ENCODE peak calls at places on chromosomes 7 and 10, in five cellular contexts. S is HepG2, E is HEK293T, Y is NT2/D1, I is GM12878. X is an unnamed sample.

GRCh38 chr10:68106656-68107055 is 2.6 kb upstream of the MYPN start:
- DNase-seq in S (no peak), E (no peak), Y (no peak), I (no peak), X (no peak)

GRCh38 chr10:77156406-77156879 is 481.2 kb downstream of the KCNMA1 start:
- DNase-seq in S (no peak), E (no peak), Y (no peak), I (no peak), X (no peak)

GRCh38 chr7:137825489-137825888 is 21.3 kb downstream of the DGKI start:
- DNase-seq in S (no peak), E (no peak), Y (no peak), I (no peak), X (no peak)

GRCh38 chr10:124248646-124249045 is 155.2 kb upstream of the CHST15 start:
- DNase-seq in S (no peak), E (no peak), Y (no peak), I (no peak), X (no peak)

GRCh38 chr7:47962262-47962661 is 14.0 kb upstream of the PKD1L1 start:
- DNase-seq in S (no peak), E (no peak), Y (no peak), I (no peak), X (no peak)

GRCh38 chr10:23024002-23024401 is 71.4 kb upstream of the MSRB2 start:
- DNase-seq in S (no peak), E (no peak), Y (no peak), I (no peak), X (no peak)

GRCh38 chr7:2355079-2356008 is 717 bp downstream of the EIF3B start:
- DNase-seq in S (no peak), E (no peak), Y (no peak), I (no peak), X (peak)

GRCh38 chr7:47670738-47671137 is 88.8 kb upstream of the TNS3 start:
- DNase-seq in S (no peak), E (no peak), Y (no peak), I (peak), X (no peak)

GRCh38 chr7:115558186-115558585 is 472.4 kb downstream of the TFEC start:
- DNase-seq in S (no peak), E (no peak), Y (no peak), I (no peak), X (no peak)

GRCh38 chr10:124522903-124523260 is 61.3 kb downstream of the LHPP start:
- DNase-seq in S (peak), E (no peak), Y (no peak), I (no peak), X (no peak)

GRCh38 chr10:43062402-43063160 is 14.3 kb upstream of the RET start:
- DNase-seq in S (no peak), E (no peak), Y (no peak), I (no peak), X (no peak)

GRCh38 chr7:111012799-111013675 is 77.9 kb upstream of the LRRN3 start:
- DNase-seq in S (no peak), E (no peak), Y (no peak), I (peak), X (no peak)

GRCh38 chr10:103835121-103836045 is 20.0 kb downstream of the SH3PXD2A start:
- DNase-seq in S (no peak), E (no peak), Y (no peak), I (no peak), X (no peak)

GRCh38 chr7:121547341-121548092 is 151.4 kb upstream of the FAM3C start:
- DNase-seq in S (peak), E (peak), Y (peak), I (no peak), X (no peak)

GRCh38 chr7:115879171-115879570 is 151.4 kb downstream of the TFEC start:
- DNase-seq in S (no peak), E (no peak), Y (no peak), I (no peak), X (no peak)

DNA sequence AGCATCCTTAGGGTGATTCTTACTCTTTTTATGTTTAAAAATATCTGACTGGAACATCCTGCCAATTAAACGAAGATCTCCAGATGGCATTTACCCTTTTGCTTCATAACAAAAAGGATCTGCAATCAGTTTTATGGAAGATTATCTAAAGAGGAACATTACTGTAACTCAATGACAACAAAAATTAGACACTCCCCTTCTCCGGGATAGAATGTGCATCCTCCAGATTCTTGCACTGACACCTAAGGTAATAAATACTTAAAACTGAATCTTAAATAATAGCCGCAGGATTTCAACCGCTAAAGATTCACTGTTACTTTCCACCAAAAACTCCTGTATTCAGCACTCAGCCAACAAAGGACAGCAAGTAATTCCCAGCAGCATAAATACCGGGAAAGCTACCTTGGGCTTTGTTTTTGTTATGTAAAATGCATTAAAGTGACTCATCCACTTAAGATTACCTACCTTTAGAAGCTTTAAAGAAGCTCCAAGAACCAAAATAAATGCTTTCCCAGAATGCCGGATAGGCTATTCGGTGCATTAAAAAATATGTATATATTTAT is 1.6 kb downstream of the CACNA2D1 start:
- DNase-seq in S (no peak), E (peak), Y (peak), I (no peak), X (no peak)
- TF ChIP-seq SUZ12 in S (no peak), E (no peak), Y (no peak), I (no peak), X (no peak)

DNA sequence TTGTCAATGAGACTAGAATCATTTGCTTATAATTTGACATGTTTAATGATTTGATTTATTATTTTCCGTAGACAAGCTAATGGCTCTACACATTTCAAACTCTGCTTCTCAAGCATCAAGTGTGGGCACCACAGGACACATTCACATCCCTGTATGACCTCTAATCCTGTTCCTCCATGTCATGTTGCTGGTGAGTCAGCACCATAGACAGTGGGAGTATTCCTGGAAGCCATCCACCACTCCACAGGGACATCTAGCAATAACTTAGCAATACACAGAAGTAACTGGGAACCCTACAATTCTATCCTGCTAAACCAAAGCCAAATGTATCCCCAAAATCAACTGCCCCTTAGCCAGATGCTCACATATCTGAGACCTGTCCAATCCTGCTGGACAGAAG is 126.6 kb downstream of the GFRA1 start:
- DNase-seq in S (no peak), E (no peak), Y (no peak), I (no peak), X (no peak)
- TF ChIP-seq SUZ12 in S (no peak), E (no peak), Y (no peak), I (no peak), X (no peak)

DNA sequence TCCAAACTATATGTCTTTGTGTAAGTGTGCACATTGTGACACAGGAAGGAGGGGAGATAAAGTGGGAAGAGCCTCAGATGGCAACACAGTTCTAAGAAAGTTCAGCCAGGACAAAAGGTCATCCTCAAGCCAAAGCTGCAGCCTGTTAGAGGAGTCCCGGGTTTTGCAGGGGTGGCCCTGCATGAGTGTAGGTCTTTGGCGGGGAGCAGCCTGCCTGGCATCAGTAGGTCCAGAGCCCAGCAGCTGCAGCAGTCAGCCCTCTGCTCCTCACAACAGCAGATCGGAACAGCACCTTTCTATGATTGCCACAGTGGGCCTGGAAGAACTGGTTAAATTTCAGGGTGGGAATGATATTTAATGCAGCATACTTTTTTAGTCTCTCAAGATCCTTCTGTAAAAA is 13.5 kb upstream of the VDAC2 start:
- DNase-seq in S (no peak), E (no peak), Y (no peak), I (no peak), X (no peak)
- TF ChIP-seq SUZ12 in S (no peak), E (no peak), Y (no peak), I (no peak), X (no peak)

DNA sequence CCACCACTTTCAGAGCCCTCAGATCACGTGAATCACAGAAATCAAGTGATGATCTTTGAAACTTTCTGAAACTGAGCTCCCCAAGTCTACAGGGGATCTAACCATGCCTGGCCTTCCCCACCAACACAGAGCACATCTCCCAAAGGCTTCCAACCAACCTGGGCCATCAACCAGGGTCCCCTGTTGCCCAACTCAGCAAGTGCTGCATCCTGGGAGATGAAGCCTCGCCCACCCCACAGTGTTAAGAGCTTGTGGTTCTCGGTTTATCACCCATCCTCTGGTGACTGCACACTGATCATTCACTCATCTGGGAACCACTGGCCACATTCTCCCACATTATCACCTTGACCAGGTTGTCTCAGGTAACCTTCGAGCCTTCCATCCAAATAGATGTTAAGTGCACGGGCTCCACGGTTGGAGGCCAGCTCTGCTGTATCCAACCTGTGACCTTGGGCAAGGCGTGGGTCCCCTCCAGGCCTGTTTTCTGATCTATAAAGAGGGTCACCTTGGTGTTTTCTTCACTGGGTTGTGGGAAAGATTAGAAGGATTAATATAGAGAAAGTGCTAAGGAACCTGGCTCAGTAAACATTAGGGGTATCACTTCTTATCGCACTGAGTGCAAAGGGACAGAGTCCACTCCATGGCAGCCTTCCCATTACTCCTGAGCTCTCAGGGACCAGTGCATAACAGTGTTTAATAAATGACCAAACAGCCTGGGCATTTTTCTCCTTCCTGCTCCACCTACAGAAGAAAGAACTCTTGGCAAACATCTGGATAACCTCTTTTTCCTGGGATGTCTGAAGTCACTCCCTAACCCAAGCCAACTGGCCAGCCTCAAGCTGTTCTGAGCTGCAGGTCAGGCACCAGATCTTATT is 3.5 kb downstream of the ZNF488 start:
- DNase-seq in S (no peak), E (no peak), Y (no peak), I (no peak), X (peak)
- TF ChIP-seq SUZ12 in S (no peak), E (no peak), Y (no peak), I (no peak), X (no peak)

GRCh38 chr7:18845700-18846099 is 271.7 kb downstream of the TWIST1 start:
- DNase-seq in S (no peak), E (no peak), Y (no peak), I (no peak), X (no peak)

GRCh38 chr7:18849130-18849529 is 268.3 kb downstream of the TWIST1 start:
- DNase-seq in S (no peak), E (no peak), Y (no peak), I (no peak), X (no peak)

GRCh38 chr7:18844735-18845134 is 272.7 kb downstream of the TWIST1 start:
- DNase-seq in S (no peak), E (no peak), Y (no peak), I (no peak), X (no peak)

GRCh38 chr7:18843979-18844378 is 273.5 kb downstream of the TWIST1 start:
- DNase-seq in S (no peak), E (no peak), Y (no peak), I (no peak), X (no peak)

GRCh38 chr7:18846765-18847215 is 270.6 kb downstream of the TWIST1 start:
- DNase-seq in S (no peak), E (peak), Y (no peak), I (no peak), X (no peak)
- TF ChIP-seq SUZ12 in S (no peak), E (no peak), Y (no peak), I (no peak), X (no peak)

GRCh38 chr7:832968-833424 is 720 bp downstream of the SUN1 start:
- DNase-seq in S (no peak), E (no peak), Y (no peak), I (no peak), X (no peak)

GRCh38 chr7:834277-834676 is 2.0 kb downstream of the SUN1 start:
- DNase-seq in S (no peak), E (no peak), Y (no peak), I (no peak), X (no peak)

GRCh38 chr7:831596-832291 is 532 bp upstream of the SUN1 start:
- DNase-seq in S (peak), E (peak), Y (no peak), I (peak), X (no peak)

GRCh38 chr7:833601-834258 is 1.5 kb downstream of the SUN1 start:
- DNase-seq in S (no peak), E (no peak), Y (no peak), I (no peak), X (no peak)

DNA sequence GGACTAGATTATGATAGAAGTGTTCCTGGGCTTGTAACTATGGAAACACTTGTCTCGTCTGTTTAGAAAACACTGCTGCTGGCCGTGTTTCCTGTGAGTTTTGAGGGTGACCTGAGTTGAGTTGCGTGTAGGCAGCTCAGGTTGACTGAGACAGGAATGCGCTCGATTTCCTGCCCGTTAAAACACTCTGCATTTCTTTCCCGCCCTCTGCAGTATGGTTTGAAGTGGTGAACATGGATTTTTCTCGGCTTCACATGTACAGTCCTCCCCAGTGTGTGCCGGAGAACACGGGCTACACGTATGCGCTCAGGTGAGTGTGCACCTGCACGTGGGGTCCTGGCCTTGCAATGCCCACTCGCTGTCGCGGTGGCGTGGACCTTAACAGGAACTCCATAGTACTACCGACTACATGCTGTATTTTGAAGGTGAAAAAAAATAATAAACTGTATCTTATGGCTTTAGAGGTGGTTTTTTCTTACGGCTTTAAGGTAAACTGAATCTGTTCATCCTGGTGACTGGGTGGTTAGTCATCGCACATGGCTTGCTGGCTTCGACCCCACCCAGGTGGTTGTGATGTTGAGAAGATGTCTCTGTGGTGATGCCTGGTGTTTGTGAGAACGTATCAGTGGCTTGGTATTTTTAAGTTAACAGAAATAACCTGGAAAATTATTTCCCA is at the start of gene SUN1:
- DNase-seq in S (peak), E (no peak), Y (no peak), I (peak), X (no peak)
- TF ChIP-seq SUZ12 in S (no peak), E (no peak), Y (no peak), I (no peak), X (no peak)

DNA sequence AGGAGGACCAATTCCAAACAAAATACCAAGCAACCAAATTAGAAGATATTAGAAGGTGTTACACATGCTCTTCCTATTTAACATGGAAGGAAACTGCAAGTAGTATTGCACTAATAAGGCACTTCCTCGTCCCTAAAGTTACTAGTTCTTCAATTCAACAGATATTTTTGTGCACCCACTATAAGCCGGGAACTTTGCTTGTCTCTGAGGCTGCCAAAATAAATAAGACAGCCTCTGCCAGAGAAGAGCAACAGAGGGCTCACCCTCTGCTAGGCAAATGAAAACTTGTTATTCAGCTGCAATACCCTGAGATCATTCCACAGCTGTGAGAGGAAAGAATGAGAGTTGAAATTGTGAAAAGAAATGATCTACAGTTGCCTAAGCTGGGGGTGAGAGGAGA is 37.4 kb upstream of the GSAP start:
- DNase-seq in S (no peak), E (no peak), Y (no peak), I (no peak), X (no peak)
- TF ChIP-seq SUZ12 in S (no peak), E (no peak), Y (no peak), I (no peak), X (no peak)

DNA sequence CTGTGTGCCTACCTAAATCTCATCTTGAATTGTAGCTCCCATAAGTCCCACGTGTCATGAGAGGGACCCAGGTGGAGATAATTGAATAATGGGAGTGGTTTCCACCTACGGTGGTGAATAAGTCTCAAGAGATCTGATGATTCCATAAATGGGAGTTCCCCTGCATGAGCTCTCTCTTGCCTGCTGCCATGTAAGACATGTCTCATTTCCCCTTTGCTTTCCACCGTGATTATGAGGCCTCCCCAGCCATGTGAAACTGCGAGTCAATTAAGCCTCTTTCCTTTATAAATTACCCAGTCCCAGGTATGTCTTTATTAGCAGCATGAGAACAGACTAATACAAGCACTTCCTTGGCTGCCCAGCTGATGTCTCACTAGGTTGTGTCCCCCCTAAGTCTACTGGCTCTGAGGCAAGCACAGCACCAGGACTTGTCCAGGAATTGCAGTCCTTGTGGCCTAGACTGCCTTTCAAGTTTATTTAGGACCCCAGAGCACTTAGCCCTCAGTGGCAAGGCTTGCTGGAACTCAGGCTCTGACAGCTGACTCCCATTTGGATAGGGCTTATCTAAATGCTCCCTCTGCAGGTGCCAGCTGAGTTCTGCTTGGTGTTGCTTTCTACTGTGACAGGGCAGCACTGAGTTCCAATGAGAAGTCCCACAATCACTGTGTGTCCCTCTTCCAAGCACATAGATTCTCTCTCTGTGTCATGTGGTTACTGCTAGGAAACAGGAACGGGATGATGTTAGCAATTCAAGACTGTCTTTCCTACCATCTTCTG is 59.0 kb upstream of the TAS2R16 start:
- DNase-seq in S (peak), E (no peak), Y (no peak), I (no peak), X (peak)
- TF ChIP-seq SUZ12 in S (no peak), E (no peak), Y (no peak), I (no peak), X (no peak)

GRCh38 chr10:35641430-35642015 is 573 bp downstream of the FZD8 start:
- DNase-seq in S (no peak), E (no peak), Y (no peak), I (no peak), X (no peak)

GRCh38 chr10:35640474-35640873 is 1.6 kb downstream of the FZD8 start:
- DNase-seq in S (peak), E (peak), Y (no peak), I (no peak), X (no peak)

GRCh38 chr10:35642023-35642792 is at the start of gene FZD8:
- DNase-seq in S (peak), E (peak), Y (peak), I (no peak), X (no peak)

GRCh38 chr10:35639651-35640311 is 2.3 kb downstream of the FZD8 start:
- DNase-seq in S (no peak), E (no peak), Y (no peak), I (no peak), X (no peak)

DNA sequence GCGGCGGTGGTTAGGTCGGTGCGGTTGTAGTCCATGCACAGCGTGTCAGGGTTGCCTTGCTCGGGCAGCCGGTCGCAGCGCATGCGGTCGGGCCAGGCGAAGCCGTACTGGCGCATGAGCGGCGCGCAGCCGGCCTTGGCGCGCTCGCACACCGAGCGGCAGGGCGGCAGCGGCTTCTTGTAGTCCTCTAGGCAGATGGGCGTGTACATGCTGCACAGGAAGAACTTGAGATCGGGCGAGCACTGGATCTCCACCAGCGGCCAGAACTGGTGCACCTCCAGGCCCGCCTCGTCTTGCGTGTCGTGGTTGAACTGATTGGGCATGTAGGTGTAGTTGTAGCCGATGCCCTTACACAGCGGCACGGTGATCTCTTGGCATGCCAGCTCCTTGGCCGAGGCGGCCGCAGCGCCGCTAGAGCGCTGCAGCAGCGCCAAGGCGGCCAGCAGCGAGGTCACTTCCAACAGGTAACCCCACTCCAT is 1.1 kb downstream of the FZD8 start:
- DNase-seq in S (peak), E (peak), Y (no peak), I (no peak), X (peak)
- TF ChIP-seq SUZ12 in S (no peak), E (no peak), Y (no peak), I (no peak), X (no peak)